ENCODE peak calls at places on chromosomes 13 and 19, in four cellular contexts. S is K562, O is HCT116, Z is HepG2. U is an unnamed sample.

GRCh38 chr13:99206226-99206625 is 5.6 kb downstream of the UBAC2 start:
- DNase-seq in S (no peak), O (no peak), Z (no peak), U (no peak)

GRCh38 chr19:44552324-44552723 is 22.8 kb upstream of the CEACAM20 start:
- DNase-seq in S (peak; percentile 70), O (peak; percentile 63), Z (peak; percentile 47), U (no peak)

GRCh38 chr19:6744381-6745288 is 5.2 kb downstream of the TRIP10 start:
- DNase-seq in S (no peak), O (no peak), Z (no peak), U (no peak)

GRCh38 chr13:30022256-30022655 is 171.8 kb upstream of the UBL3 start:
- DNase-seq in S (no peak), O (no peak), Z (no peak), U (no peak)

GRCh38 chr19:18809149-18809978 is 18.3 kb upstream of the COMP start:
- DNase-seq in S (no peak), O (no peak), Z (no peak), U (no peak)

GRCh38 chr13:99367663-99368448 is 60.7 kb upstream of the GPR183 start:
- DNase-seq in S (no peak), O (no peak), Z (no peak), U (no peak)

GRCh38 chr13:67515895-67516294 is 285.8 kb upstream of the PCDH9 start:
- DNase-seq in S (no peak), O (no peak), Z (no peak), U (no peak)

GRCh38 chr13:53631511-53631910 is 602.9 kb downstream of the OLFM4 start:
- DNase-seq in S (no peak), O (no peak), Z (no peak), U (no peak)

GRCh38 chr19:4120531-4120930 is 3.4 kb downstream of the MAP2K2 start:
- DNase-seq in S (no peak), O (no peak), Z (no peak), U (no peak)

GRCh38 chr19:6065685-6066365 is 44.5 kb downstream of the RFX2 start:
- DNase-seq in S (peak; percentile 88), O (no peak), Z (peak; percentile 87), U (no peak)

GRCh38 chr13:75364131-75364713 is 117.7 kb downstream of the TBC1D4 start:
- DNase-seq in S (no peak), O (no peak), Z (no peak), U (no peak)

GRCh38 chr19:49149652-49150105 is 5.5 kb downstream of the HRC start:
- DNase-seq in S (peak; percentile 60), O (peak; percentile 85), Z (peak; percentile 76), U (no peak)
- TF ChIP-seq TCF7L2 in S (peak; percentile 99), O (peak; percentile 64), Z (no peak), U (peak; percentile 46)

GRCh38 chr19:2428027-2428690 is 773 bp upstream of the TIMM13 start:
- DNase-seq in S (no peak), O (no peak), Z (no peak), U (no peak)
- TF ChIP-seq TCF7L2 in S (no peak), O (no peak), Z (no peak), U (no peak)

GRCh38 chr13:31697290-31697689 is 42.0 kb upstream of the RXFP2 start:
- DNase-seq in S (no peak), O (no peak), Z (no peak), U (no peak)

GRCh38 chr13:31703780-31704179 is 35.5 kb upstream of the RXFP2 start:
- DNase-seq in S (no peak), O (no peak), Z (no peak), U (no peak)

GRCh38 chr13:31699650-31700049 is 39.7 kb upstream of the RXFP2 start:
- DNase-seq in S (no peak), O (no peak), Z (no peak), U (no peak)
- TF ChIP-seq TCF7L2 in S (no peak), O (no peak), Z (no peak), U (no peak)

DNA sequence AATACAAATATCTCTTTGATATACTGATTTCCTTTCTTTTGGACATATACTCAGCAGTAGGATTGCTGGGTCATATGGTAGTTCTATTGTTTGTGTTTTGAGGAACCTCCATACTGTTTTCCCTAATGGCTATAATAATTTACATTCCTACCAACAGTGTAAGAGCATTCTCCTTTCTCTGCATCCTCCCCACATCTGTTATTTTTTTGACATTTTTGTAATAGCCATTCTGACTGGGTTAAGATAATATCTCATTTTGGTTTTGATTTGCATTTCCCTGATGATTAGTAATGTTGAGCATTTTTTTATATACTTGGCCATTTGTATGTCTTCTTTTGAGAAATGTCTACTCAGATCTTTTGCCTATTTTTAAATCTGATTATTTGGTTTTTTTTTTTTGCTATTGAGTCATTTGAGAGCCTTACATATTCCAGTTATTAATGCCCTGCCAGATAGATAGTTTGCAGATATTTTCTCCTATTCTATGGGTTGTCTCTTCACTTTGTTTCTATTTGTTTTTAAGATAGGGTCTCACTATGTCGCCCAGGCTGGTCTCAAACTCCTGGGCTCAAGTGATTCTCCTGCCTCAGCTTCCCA is 95.7 kb downstream of the FNDC3A start:
- DNase-seq in S (no peak), O (no peak), Z (no peak), U (no peak)
- TF ChIP-seq TCF7L2 in S (no peak), O (no peak), Z (no peak), U (no peak)

GRCh38 chr13:44818428-44818827 is 170.8 kb downstream of the NUFIP1 start:
- DNase-seq in S (peak; percentile 13), O (peak; percentile 41), Z (peak; percentile 24), U (no peak)

GRCh38 chr13:44816701-44817684 is 172.3 kb downstream of the NUFIP1 start:
- DNase-seq in S (no peak), O (peak; percentile 63), Z (no peak), U (no peak)

GRCh38 chr13:44818016-44818415 is 171.3 kb downstream of the NUFIP1 start:
- DNase-seq in S (no peak), O (no peak), Z (no peak), U (no peak)

GRCh38 chr13:44819762-44820161 is 169.5 kb downstream of the NUFIP1 start:
- DNase-seq in S (no peak), O (no peak), Z (no peak), U (no peak)

DNA sequence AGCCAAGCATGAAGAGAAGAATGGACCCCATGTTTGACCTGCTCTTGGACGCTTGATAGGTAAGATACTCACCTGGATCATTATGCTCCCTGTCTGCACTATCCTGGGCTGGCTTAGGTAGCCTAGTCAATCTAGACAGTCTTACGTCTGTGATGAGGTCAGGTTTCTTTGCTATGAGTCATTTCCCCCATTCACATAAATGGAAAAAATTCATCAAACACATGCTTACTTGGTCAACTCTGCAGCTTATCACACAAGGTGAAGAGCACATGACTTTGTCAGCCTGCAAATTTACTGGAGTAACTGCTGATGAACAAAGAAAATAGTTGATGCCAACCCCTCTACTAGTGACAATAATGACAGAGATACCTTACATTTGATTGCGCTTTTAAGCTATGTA is 170.0 kb downstream of the NUFIP1 start:
- DNase-seq in S (no peak), O (peak; percentile 85), Z (peak; percentile 57), U (peak; percentile 22)
- TF ChIP-seq TCF7L2 in S (no peak), O (peak; percentile 48), Z (no peak), U (no peak)

GRCh38 chr19:1170938-1171754 is 2.9 kb downstream of the SBNO2 start:
- DNase-seq in S (no peak), O (no peak), Z (peak; percentile 75), U (no peak)

GRCh38 chr19:1173160-1173844 is 766 bp downstream of the SBNO2 start:
- DNase-seq in S (peak; percentile 51), O (no peak), Z (no peak), U (no peak)

GRCh38 chr19:1171755-1172352 is 2.2 kb downstream of the SBNO2 start:
- DNase-seq in S (no peak), O (no peak), Z (no peak), U (no peak)

GRCh38 chr19:1173845-1174809 is at the start of gene SBNO2:
- DNase-seq in S (peak; percentile 99), O (peak; percentile 72), Z (peak; percentile 69), U (no peak)

GRCh38 chr19:1172353-1173159 is 1.5 kb downstream of the SBNO2 start:
- DNase-seq in S (no peak), O (no peak), Z (no peak), U (no peak)
- TF ChIP-seq TCF7L2 in S (no peak), O (no peak), Z (no peak), U (no peak)

DNA sequence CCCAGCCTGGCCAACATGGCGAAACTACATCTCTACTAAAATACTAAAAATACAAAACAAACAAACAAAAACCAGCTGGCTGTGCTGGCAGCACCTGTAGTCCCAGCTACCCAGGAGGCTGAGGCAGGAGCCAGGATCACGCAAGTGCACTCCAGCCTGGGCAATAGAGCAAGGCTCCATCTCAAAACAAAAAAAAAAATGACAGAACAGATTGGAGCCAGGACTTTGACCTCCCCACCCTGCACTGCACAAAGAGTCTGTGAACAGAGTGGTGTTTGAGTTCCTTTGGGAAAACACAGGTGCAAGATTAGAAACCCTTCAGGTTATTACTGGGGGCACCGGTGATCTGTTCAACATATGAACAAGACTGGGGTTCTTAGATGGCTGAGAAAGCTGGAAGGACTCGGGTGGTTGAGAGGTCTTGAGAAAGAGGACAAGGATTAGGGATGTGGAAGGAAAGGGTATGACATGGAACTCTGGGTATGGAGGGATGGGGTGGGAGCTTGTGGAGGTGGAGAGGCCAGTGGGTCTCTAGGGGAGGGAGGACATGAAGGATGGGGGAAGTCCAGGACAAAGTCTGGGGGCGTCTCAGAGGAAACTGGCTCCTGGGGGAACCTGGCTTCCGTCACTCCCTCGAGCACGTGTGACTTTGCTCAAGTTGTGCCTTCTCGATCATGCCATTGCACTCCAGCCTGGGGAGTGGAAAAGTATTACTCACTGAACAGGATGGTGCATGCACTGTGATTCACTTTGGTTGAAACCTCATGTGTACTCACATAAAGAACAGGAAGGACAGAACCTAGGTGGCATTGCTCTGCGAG is 25.9 kb downstream of the RCN3 start:
- DNase-seq in S (no peak), O (no peak), Z (peak; percentile 79), U (no peak)
- TF ChIP-seq TCF7L2 in S (no peak), O (no peak), Z (no peak), U (no peak)

U was measured in Panc1.